ENCODE peak calls at places on chromosomes 7 and 10, in nine cellular contexts. One of them, this sample, is unnamed.

GRCh38 chr10:129956285-129956649 is 7.8 kb downstream of the EBF3 start:
- DNase-seq in SK-N-SH: no peak
- DNase-seq in cardiac muscle cell: no peak
- DNase-seq in osteoblast: no peak
- DNase-seq in MM.1S: no peak
- DNase-seq in brain microvascular endothelial cell: no peak
- DNase-seq in transverse colon: no peak
- DNase-seq in BJ: no peak
- DNase-seq in breast epithelium: no peak
- DNase-seq in this sample: no peak

GRCh38 chr10:42367532-42368230 is 270.7 kb downstream of the ZNF33B start:
- DNase-seq in SK-N-SH: peak; percentile 92
- DNase-seq in cardiac muscle cell: peak; percentile 88
- DNase-seq in osteoblast: peak; percentile 95
- DNase-seq in MM.1S: peak; percentile 63
- DNase-seq in brain microvascular endothelial cell: peak; percentile 88
- DNase-seq in transverse colon: peak; percentile 9
- DNase-seq in BJ: peak; percentile 48
- DNase-seq in breast epithelium: peak; percentile 86
- DNase-seq in this sample: no peak

GRCh38 chr7:437293-438280 is 82.1 kb downstream of the PDGFA start:
- DNase-seq in SK-N-SH: no peak
- DNase-seq in cardiac muscle cell: no peak
- DNase-seq in osteoblast: no peak
- DNase-seq in MM.1S: no peak
- DNase-seq in brain microvascular endothelial cell: no peak
- DNase-seq in transverse colon: no peak
- DNase-seq in BJ: no peak
- DNase-seq in breast epithelium: no peak
- DNase-seq in this sample: no peak

GRCh38 chr7:460374-461117 is 59.1 kb downstream of the PDGFA start:
- DNase-seq in SK-N-SH: no peak
- DNase-seq in cardiac muscle cell: peak; percentile 75
- DNase-seq in osteoblast: peak; percentile 100
- DNase-seq in MM.1S: no peak
- DNase-seq in brain microvascular endothelial cell: no peak
- DNase-seq in transverse colon: no peak
- DNase-seq in BJ: no peak
- DNase-seq in breast epithelium: no peak
- DNase-seq in this sample: no peak

GRCh38 chr10:89283174-89283987 is 18.5 kb upstream of the IFIT2 start:
- DNase-seq in SK-N-SH: peak; percentile 26
- DNase-seq in cardiac muscle cell: peak; percentile 45
- DNase-seq in osteoblast: no peak
- DNase-seq in MM.1S: no peak
- DNase-seq in brain microvascular endothelial cell: no peak
- DNase-seq in transverse colon: no peak
- DNase-seq in BJ: no peak
- DNase-seq in breast epithelium: no peak
- DNase-seq in this sample: no peak

GRCh38 chr10:43046288-43046991 is 30.4 kb upstream of the RET start:
- DNase-seq in SK-N-SH: no peak
- DNase-seq in cardiac muscle cell: no peak
- DNase-seq in osteoblast: peak; percentile 75
- DNase-seq in MM.1S: no peak
- DNase-seq in brain microvascular endothelial cell: no peak
- DNase-seq in transverse colon: peak; percentile 4
- DNase-seq in BJ: no peak
- DNase-seq in breast epithelium: peak; percentile 15
- DNase-seq in this sample: no peak

GRCh38 chr7:158975526-158976467 is 119.4 kb downstream of the DYNC2I1 start:
- DNase-seq in SK-N-SH: no peak
- DNase-seq in cardiac muscle cell: no peak
- DNase-seq in osteoblast: peak; percentile 81
- DNase-seq in MM.1S: peak; percentile 69
- DNase-seq in brain microvascular endothelial cell: no peak
- DNase-seq in transverse colon: peak; percentile 51
- DNase-seq in BJ: no peak
- DNase-seq in breast epithelium: no peak
- DNase-seq in this sample: peak; percentile 82

GRCh38 chr10:98391065-98391464 is 23.9 kb downstream of the PYROXD2 start:
- DNase-seq in SK-N-SH: no peak
- DNase-seq in cardiac muscle cell: peak; percentile 42
- DNase-seq in osteoblast: no peak
- DNase-seq in MM.1S: no peak
- DNase-seq in brain microvascular endothelial cell: no peak
- DNase-seq in transverse colon: no peak
- DNase-seq in BJ: no peak
- DNase-seq in breast epithelium: no peak
- DNase-seq in this sample: peak; percentile 63

GRCh38 chr7:87604264-87604663 is 3.6 kb upstream of the ABCB1 start:
- DNase-seq in SK-N-SH: no peak
- DNase-seq in cardiac muscle cell: no peak
- DNase-seq in osteoblast: no peak
- DNase-seq in MM.1S: no peak
- DNase-seq in brain microvascular endothelial cell: no peak
- DNase-seq in transverse colon: no peak
- DNase-seq in BJ: no peak
- DNase-seq in breast epithelium: no peak
- DNase-seq in this sample: no peak

GRCh38 chr10:61842755-61843497 is 58.6 kb upstream of the ARID5B start:
- DNase-seq in SK-N-SH: no peak
- DNase-seq in cardiac muscle cell: peak; percentile 58
- DNase-seq in osteoblast: peak; percentile 78
- DNase-seq in MM.1S: no peak
- DNase-seq in brain microvascular endothelial cell: peak; percentile 57
- DNase-seq in transverse colon: no peak
- DNase-seq in BJ: peak; percentile 33
- DNase-seq in breast epithelium: no peak
- DNase-seq in this sample: no peak

GRCh38 chr7:125257617-125258016 is 328.0 kb upstream of the POT1 start:
- DNase-seq in SK-N-SH: no peak
- DNase-seq in cardiac muscle cell: no peak
- DNase-seq in osteoblast: no peak
- DNase-seq in MM.1S: no peak
- DNase-seq in brain microvascular endothelial cell: no peak
- DNase-seq in transverse colon: no peak
- DNase-seq in BJ: no peak
- DNase-seq in breast epithelium: no peak
- DNase-seq in this sample: no peak

GRCh38 chr7:55369427-55369826 is 4.3 kb downstream of the LANCL2 start:
- DNase-seq in SK-N-SH: no peak
- DNase-seq in cardiac muscle cell: peak; percentile 85
- DNase-seq in osteoblast: peak; percentile 71
- DNase-seq in MM.1S: no peak
- DNase-seq in brain microvascular endothelial cell: peak; percentile 86
- DNase-seq in transverse colon: no peak
- DNase-seq in BJ: peak; percentile 81
- DNase-seq in breast epithelium: no peak
- DNase-seq in this sample: no peak

GRCh38 chr7:94188350-94188749 is 184.2 kb upstream of the BET1 start:
- DNase-seq in SK-N-SH: no peak
- DNase-seq in cardiac muscle cell: peak; percentile 69
- DNase-seq in osteoblast: no peak
- DNase-seq in MM.1S: no peak
- DNase-seq in brain microvascular endothelial cell: peak; percentile 32
- DNase-seq in transverse colon: no peak
- DNase-seq in BJ: no peak
- DNase-seq in breast epithelium: no peak
- DNase-seq in this sample: no peak

GRCh38 chr10:86960863-86961434 is 2.5 kb downstream of the SNCG start:
- DNase-seq in SK-N-SH: no peak
- DNase-seq in cardiac muscle cell: no peak
- DNase-seq in osteoblast: peak; percentile 70
- DNase-seq in MM.1S: no peak
- DNase-seq in brain microvascular endothelial cell: no peak
- DNase-seq in transverse colon: peak; percentile 2
- DNase-seq in BJ: no peak
- DNase-seq in breast epithelium: peak; percentile 38
- DNase-seq in this sample: no peak

GRCh38 chr10:71646051-71646450 is 73.5 kb downstream of the C10orf105 start:
- DNase-seq in SK-N-SH: peak; percentile 53
- DNase-seq in cardiac muscle cell: no peak
- DNase-seq in osteoblast: peak; percentile 80
- DNase-seq in MM.1S: no peak
- DNase-seq in brain microvascular endothelial cell: no peak
- DNase-seq in transverse colon: no peak
- DNase-seq in BJ: no peak
- DNase-seq in breast epithelium: no peak
- DNase-seq in this sample: no peak

DNA sequence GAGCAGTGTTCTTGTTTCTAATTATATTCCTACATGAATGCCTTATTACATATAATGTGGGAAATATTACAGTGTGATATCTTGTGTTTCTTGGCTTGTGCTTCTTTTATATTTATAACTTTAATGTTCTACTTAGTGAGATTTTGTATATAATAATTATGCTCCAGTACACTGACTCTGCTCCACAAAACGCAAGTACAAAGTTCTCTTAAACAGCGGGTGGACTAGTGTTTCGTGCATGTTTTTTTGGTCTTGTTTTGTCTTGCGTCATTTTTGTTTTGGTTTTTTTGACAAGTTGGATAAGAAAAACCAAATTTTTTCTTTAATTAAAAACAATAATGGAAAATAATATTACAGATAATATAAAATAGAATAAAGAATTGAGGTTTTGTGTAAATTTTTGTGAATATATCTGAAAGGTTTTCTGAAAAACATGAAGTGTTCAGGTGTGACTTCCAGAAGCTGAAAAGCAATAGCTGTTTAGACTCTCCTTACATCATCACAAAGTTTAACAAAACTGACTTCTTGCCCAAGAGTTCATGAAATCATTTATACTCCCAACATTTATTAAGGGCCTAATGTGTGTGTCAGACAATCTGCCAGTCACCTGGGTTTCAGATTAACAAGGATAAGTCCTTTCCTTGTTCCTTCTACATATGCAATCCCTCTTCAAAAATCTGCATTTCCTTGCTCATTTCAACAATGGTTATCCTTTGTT is 331.8 kb downstream of the LRRTM3 start:
- DNase-seq in SK-N-SH: no peak
- DNase-seq in cardiac muscle cell: no peak
- DNase-seq in osteoblast: no peak
- DNase-seq in MM.1S: no peak
- DNase-seq in brain microvascular endothelial cell: no peak
- DNase-seq in transverse colon: no peak
- DNase-seq in BJ: no peak
- DNase-seq in breast epithelium: no peak
- DNase-seq in this sample: no peak
- H3K4me3 ChIP-seq in SK-N-SH: no peak overlapping the region
- H3K4me3 ChIP-seq in cardiac muscle cell: no peak overlapping the region
- H3K4me3 ChIP-seq in osteoblast: no peak overlapping the region
- H3K4me3 ChIP-seq in MM.1S: no peak overlapping the region
- H3K4me3 ChIP-seq in brain microvascular endothelial cell: no peak overlapping the region
- H3K4me3 ChIP-seq in transverse colon: no peak overlapping the region
- H3K4me3 ChIP-seq in BJ: no peak overlapping the region
- H3K4me3 ChIP-seq in breast epithelium: no peak overlapping the region
- H3K4me3 ChIP-seq in this sample: no peak overlapping the region

DNA sequence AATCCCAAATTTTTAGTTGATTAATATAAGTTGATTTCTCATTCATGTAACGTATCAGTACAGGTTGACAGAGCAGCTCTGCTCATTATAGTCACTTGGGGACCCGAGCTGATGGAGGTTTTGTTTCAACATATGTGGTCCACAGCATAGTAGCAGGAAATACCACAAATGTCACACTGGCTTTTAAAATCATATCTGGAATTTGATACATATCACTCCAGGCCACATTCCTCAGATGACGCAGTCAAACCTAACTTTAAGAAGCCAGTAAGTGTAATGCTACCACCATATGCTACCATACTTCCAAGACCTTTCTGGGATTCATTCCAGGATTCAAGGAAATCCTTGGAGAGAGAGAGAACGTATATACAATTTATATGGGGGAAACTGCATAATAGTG is 156.3 kb downstream of the PHF14 start:
- DNase-seq in SK-N-SH: no peak
- DNase-seq in cardiac muscle cell: peak; percentile 73
- DNase-seq in osteoblast: no peak
- DNase-seq in MM.1S: no peak
- DNase-seq in brain microvascular endothelial cell: peak; percentile 83
- DNase-seq in transverse colon: no peak
- DNase-seq in BJ: peak; percentile 1
- DNase-seq in breast epithelium: no peak
- DNase-seq in this sample: no peak
- H3K4me3 ChIP-seq in SK-N-SH: no peak overlapping the region
- H3K4me3 ChIP-seq in cardiac muscle cell: no peak overlapping the region
- H3K4me3 ChIP-seq in osteoblast: no peak overlapping the region
- H3K4me3 ChIP-seq in MM.1S: no peak overlapping the region
- H3K4me3 ChIP-seq in brain microvascular endothelial cell: no peak overlapping the region
- H3K4me3 ChIP-seq in transverse colon: no peak overlapping the region
- H3K4me3 ChIP-seq in BJ: no peak overlapping the region
- H3K4me3 ChIP-seq in breast epithelium: no peak overlapping the region
- H3K4me3 ChIP-seq in this sample: no peak overlapping the region

DNA sequence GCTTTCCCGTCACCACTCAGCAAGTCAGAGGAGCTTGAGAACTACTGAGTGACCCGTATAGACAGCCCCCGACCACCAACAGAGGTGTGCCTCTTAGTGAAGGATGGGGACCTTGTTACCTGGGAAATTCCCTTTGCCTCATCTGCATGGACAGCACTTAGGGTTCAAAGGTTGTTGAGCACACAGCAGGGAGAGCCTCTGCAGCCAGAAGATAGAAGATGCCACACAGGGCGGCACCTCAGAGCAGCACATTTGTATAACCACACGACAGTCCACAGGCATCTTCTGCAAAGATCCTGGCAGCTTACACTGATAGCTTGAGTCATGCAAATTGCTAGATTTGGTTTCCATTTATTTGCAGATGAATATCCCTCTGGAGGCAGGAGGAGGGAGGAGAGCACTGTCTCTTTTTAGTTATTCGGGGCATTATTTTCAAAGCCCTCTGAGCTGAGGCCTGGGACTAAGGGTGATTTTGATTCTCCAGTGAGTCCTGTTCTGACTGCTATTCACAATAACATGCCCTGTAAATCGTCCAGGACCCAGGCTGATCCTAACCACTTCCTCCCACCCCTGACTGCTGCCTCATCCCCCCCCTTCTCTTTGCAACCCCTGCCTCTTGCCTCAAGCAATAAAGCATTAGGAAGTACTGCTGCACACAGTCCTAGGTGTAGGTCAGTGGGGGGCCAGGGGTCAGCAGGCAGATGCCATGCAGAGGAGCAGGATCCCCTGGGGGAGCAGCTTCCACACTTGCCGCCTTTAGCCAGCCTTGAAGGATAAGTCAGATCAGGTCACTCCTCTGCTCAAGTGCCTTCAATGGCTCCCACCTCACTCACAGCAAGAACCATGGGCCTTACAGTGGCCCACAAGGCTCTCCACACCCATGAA is 24.6 kb upstream of the INMT start:
- DNase-seq in SK-N-SH: no peak
- DNase-seq in cardiac muscle cell: peak; percentile 5
- DNase-seq in osteoblast: peak; percentile 92
- DNase-seq in MM.1S: no peak
- DNase-seq in brain microvascular endothelial cell: no peak
- DNase-seq in transverse colon: peak; percentile 27
- DNase-seq in BJ: no peak
- DNase-seq in breast epithelium: no peak
- DNase-seq in this sample: peak; percentile 93
- H3K4me3 ChIP-seq in SK-N-SH: no peak overlapping the region
- H3K4me3 ChIP-seq in cardiac muscle cell: no peak overlapping the region
- H3K4me3 ChIP-seq in osteoblast: no peak overlapping the region
- H3K4me3 ChIP-seq in MM.1S: no peak overlapping the region
- H3K4me3 ChIP-seq in brain microvascular endothelial cell: no peak overlapping the region
- H3K4me3 ChIP-seq in transverse colon: no peak overlapping the region
- H3K4me3 ChIP-seq in BJ: no peak overlapping the region
- H3K4me3 ChIP-seq in breast epithelium: no peak overlapping the region
- H3K4me3 ChIP-seq in this sample: peak overlapping the region; percentile 50

GRCh38 chr10:99924856-99925255 is 84.9 kb downstream of the DNMBP start:
- DNase-seq in SK-N-SH: no peak
- DNase-seq in cardiac muscle cell: no peak
- DNase-seq in osteoblast: no peak
- DNase-seq in MM.1S: no peak
- DNase-seq in brain microvascular endothelial cell: no peak
- DNase-seq in transverse colon: no peak
- DNase-seq in BJ: no peak
- DNase-seq in breast epithelium: no peak
- DNase-seq in this sample: no peak
- H3K4me3 ChIP-seq in SK-N-SH: no peak overlapping the region
- H3K4me3 ChIP-seq in cardiac muscle cell: no peak overlapping the region
- H3K4me3 ChIP-seq in osteoblast: no peak overlapping the region
- H3K4me3 ChIP-seq in MM.1S: no peak overlapping the region
- H3K4me3 ChIP-seq in brain microvascular endothelial cell: no peak overlapping the region
- H3K4me3 ChIP-seq in transverse colon: peak overlapping the region; percentile 37
- H3K4me3 ChIP-seq in BJ: no peak overlapping the region
- H3K4me3 ChIP-seq in breast epithelium: no peak overlapping the region
- H3K4me3 ChIP-seq in this sample: no peak overlapping the region

This sample was measured in Jurkat, Clone E6-1.